ENCODE peak calls at places on chromosomes 7 and 10, in four cellular contexts. A is K562, M is fibroblast of lung, B is Peyer's patch. L is an unnamed sample.

GRCh38 chr7:155803418-155804376 is 8.6 kb downstream of the SHH start:
- DNase-seq in A (no peak), M (peak; percentile 12), B (no peak), L (peak; percentile 38)

GRCh38 chr7:148962823-148963582 is 65.3 kb downstream of the PDIA4 start:
- DNase-seq in A (peak; percentile 67), M (peak; percentile 55), B (peak; percentile 59), L (peak; percentile 80)

GRCh38 chr7:112112822-112113255 is 93.4 kb downstream of the DOCK4 start:
- DNase-seq in A (no peak), M (peak; percentile 42), B (no peak), L (no peak)

GRCh38 chr7:43872401-43873165 is 3.3 kb upstream of the MRPS24 start:
- DNase-seq in A (peak; percentile 36), M (peak; percentile 87), B (no peak), L (no peak)

GRCh38 chr10:18230794-18231193 is 90.6 kb downstream of the CACNB2 start:
- DNase-seq in A (no peak), M (peak; percentile 47), B (no peak), L (no peak)

GRCh38 chr10:91034494-91035157 is 113.7 kb upstream of the ANKRD1 start:
- DNase-seq in A (no peak), M (peak; percentile 70), B (no peak), L (no peak)

GRCh38 chr7:7157177-7157886 is 25.0 kb upstream of the C1GALT1 start:
- DNase-seq in A (no peak), M (peak; percentile 93), B (peak; percentile 61), L (peak; percentile 92)

GRCh38 chr10:6182454-6183098 is 20.2 kb upstream of the PFKFB3 start:
- DNase-seq in A (no peak), M (no peak), B (no peak), L (no peak)

GRCh38 chr10:52779541-52780390 is 7.2 kb upstream of the MBL2 start:
- DNase-seq in A (peak; percentile 77), M (peak; percentile 30), B (no peak), L (no peak)

GRCh38 chr10:47104101-47104707 is 193.0 kb downstream of the PTPN20 start:
- DNase-seq in A (no peak), M (no peak), B (no peak), L (no peak)

GRCh38 chr7:25720427-25720826 is 431.6 kb upstream of the NFE2L3 start:
- DNase-seq in A (peak; percentile 18), M (no peak), B (no peak), L (no peak)

GRCh38 chr7:128427289-128427891 is 17.6 kb upstream of the IMPDH1 start:
- DNase-seq in A (peak; percentile 58), M (peak; percentile 42), B (no peak), L (peak; percentile 67)

GRCh38 chr10:109647627-109648026 is 275.7 kb downstream of the XPNPEP1 start:
- DNase-seq in A (no peak), M (no peak), B (no peak), L (no peak)

GRCh38 chr7:68529221-68529620 is 1069.1 kb upstream of the AUTS2 start:
- DNase-seq in A (no peak), M (no peak), B (no peak), L (no peak)

GRCh38 chr7:132557489-132558044 is 18.7 kb downstream of the PLXNA4 start:
- DNase-seq in A (no peak), M (peak; percentile 55), B (no peak), L (no peak)

GRCh38 chr10:43817368-43817767 is 168.7 kb upstream of the ZNF32 start:
- DNase-seq in A (no peak), M (peak; percentile 79), B (no peak), L (no peak)

GRCh38 chr7:155792315-155792960 is 19.8 kb downstream of the SHH start:
- DNase-seq in A (no peak), M (no peak), B (no peak), L (no peak)

GRCh38 chr7:94336009-94336408 is 58.7 kb upstream of the COL1A2 start:
- DNase-seq in A (no peak), M (no peak), B (no peak), L (no peak)

GRCh38 chr10:6228010-6228511 is 25.3 kb downstream of the PFKFB3 start:
- DNase-seq in A (no peak), M (peak; percentile 92), B (no peak), L (no peak)

GRCh38 chr7:65307651-65308299 is 65.9 kb upstream of the ZNF92 start:
- DNase-seq in A (peak; percentile 74), M (peak; percentile 51), B (peak; percentile 25), L (peak; percentile 4)

DNA sequence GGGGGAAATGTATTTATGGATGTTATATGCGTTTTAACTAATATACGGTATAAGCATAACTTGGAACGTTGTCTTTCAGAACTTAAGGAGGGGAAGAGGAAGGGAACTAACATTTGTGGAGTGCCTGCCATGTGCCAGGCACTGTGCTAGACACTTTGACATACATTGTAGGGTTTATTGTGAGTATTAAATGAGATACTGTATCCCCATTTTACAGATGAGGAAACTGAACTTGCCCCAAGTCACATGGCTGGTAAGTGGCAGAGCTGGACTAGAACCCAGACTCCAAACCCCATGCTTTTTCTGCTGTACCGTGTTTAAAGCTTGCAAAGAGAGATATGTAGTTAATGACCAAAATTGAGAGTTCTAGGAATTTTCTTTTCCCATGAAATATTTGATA is 74.6 kb downstream of the CREM start:
- DNase-seq in A (no peak), M (no peak), B (no peak), L (no peak)
- H3K4me3 ChIP-seq in A (no peak overlapping the region), M (no peak overlapping the region), B (no peak overlapping the region), L (no peak overlapping the region)

DNA sequence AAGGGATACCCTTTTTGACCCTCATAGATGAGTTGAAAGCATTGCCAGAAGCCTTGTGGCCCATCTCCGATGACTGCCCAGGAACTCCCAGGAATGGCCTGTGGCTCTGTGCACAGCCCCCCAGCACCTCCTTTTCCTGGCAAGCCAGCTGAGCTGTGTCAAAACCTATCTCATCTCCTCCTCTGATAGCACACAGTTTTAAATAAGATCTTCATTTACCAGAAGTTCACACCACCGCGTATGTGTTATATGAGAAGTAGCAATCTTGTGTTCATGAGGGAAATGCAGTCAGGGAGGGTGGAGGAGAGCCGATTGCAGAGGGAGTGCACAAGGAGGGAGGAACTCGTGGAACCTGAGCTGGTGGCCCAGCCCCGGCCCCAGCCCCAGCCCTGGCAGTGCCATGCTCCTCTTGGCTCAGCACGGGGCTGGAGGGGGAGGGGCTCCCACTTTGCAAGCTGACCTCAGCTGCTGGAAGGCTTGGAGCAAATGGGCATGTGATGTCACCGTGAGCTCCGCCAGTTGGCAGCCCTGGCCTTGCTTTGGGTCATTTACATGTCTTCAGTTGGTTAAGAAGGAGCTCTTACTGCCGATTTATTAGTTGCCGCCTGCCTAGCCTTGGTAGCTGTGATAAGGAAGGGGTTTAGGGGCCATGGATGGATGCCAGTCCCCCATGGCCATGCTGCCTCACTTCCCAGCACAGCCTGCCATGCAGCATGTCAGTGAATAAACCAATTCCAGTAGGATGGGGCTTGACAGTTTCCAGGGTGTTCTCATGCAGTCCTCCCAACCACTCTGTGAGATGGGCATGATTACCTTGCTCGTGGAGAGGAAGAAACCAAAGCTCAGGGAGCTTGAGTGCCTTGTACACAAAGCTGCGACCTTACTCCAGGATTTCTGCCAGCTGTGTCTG is 20.0 kb downstream of the UNC5B start:
- DNase-seq in A (no peak), M (peak; percentile 60), B (no peak), L (no peak)
- H3K27ac ChIP-seq in A (no peak overlapping the region), M (no peak overlapping the region), B (no peak overlapping the region), L (no peak overlapping the region)

GRCh38 chr10:112963835-112964234 is 13.8 kb downstream of the TCF7L2 start:
- DNase-seq in A (peak; percentile 11), M (peak; percentile 40), B (no peak), L (no peak)
- H3K4me1 ChIP-seq in A (peaks cover 6% of the 10 kb centered on the region), M (peaks cover 23% of the 10 kb centered on the region), B (peaks cover 12% of the 10 kb centered on the region), L (no peaks in the 10 kb centered on the region)

DNA sequence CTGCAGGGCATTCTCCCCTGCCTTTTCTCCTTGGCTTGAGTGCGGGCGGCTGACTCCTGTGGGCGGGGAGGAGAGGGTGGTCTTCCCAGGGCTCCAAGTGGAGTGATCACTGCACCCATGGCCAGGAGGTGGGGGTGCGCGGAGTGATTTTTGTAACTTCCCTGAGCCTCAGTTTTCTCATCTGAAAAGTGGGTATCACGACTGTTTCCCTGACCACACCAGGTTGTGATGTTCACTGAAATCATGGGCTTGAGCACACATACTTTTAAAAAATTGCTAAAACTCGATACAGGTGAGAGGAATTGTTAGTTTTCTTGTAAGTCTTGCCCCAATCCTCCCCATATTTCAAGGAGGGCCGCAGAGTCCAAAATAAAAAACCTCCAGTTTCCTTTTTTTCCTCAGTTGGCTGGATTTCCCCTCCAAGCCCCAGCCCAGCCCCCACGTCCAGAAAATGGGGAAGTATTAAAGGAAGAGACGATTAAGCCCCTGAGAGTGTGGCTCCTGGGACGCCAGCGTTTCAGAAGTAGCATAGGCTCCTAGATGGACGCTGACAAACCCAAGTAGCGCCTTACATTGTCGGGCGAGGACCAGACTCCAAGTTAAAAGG is 6.7 kb upstream of the EMX2 start:
- DNase-seq in A (no peak), M (no peak), B (no peak), L (no peak)
- H3K4me3 ChIP-seq in A (no peak overlapping the region), M (no peak overlapping the region), B (no peak overlapping the region), L (no peak overlapping the region)

GRCh38 chr7:151426906-151427704 is 12.8 kb downstream of the CRYGN start:
- DNase-seq in A (no peak), M (no peak), B (no peak), L (no peak)

GRCh38 chr7:151427705-151428392 is 12.1 kb downstream of the CRYGN start:
- DNase-seq in A (no peak), M (no peak), B (no peak), L (no peak)

GRCh38 chr7:151429232-151429554 is 10.7 kb downstream of the CRYGN start:
- DNase-seq in A (no peak), M (no peak), B (no peak), L (no peak)

GRCh38 chr7:151429555-151430331 is 10.2 kb downstream of the CRYGN start:
- DNase-seq in A (no peak), M (peak; percentile 14), B (peak; percentile 61), L (peak; percentile 67)

DNA sequence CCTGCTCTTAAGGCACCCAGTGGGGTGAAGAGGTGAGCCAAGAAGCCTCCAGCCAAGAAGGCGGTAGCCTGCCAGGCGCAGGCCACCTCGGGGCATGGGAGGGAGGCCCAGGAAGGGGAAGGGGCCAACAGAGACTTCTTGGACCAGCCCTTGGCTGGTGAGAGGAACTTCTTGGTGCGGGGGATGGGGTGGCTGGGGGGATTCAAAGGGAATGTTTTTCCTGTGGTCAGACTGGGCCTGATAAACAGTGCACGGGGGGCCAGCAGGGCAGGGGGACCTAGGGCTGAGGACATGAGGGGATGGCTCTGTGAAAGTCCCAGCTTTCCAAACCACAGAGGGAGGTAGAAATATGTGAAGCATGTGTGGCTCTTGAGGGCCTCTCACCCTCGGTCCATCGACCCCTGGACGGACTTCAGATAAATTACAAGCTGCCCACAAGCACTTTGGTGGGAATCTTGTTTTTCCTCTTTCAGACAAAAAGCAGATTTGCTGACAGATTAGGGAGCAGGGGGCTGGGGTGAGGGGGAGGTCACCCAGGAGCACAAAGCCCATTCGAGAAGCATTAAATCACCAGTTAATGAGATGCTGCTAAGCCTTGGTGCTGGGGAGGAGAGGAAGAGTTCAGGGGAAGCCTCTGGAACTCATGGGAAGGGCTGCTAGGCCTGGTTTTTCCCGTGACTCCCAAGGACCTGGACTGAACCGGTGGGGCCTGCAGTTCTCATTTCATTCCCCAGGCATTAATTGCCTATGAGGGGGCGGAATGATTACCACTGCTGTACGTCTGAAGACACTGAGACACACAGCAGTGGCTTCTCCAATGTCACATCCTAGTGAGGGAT is 11.3 kb downstream of the CRYGN start:
- DNase-seq in A (no peak), M (peak; percentile 97), B (no peak), L (no peak)
- H3K27ac ChIP-seq in A (no peak overlapping the region), M (no peak overlapping the region), B (peak overlapping the region; percentile 39), L (no peak overlapping the region)